ENCODE peak calls at places on chromosomes 7 and 10, in ten cellular contexts. Y is activated CD4-positive, alpha-beta memory T cell treated with anti-CD3 and anti-CD28 coated beads, Interleukin-2, amount 10 ng/mL, durations not matched to agents 7 days and 5 days; Z is C1 segment of cervical spinal cord; U is mesenchymal stem cell; I is left ventricle myocardium superior; K is SK-N-SH; O is caudate nucleus; E is psoas muscle; G is astrocyte of the spinal cord; D is osteocyte. H is an unnamed sample.

GRCh38 chr7:127578711-127579275 is 6.6 kb downstream of the GCC1 start:
- DNase-seq in Y (no peak), Z (no peak), U (no peak), I (no peak), K (no peak), O (no peak), E (no peak), G (no peak), D (no peak), H (no peak)

GRCh38 chr10:99457808-99458207 is 27.4 kb upstream of the GOT1 start:
- DNase-seq in Y (no peak), Z (no peak), U (peak; percentile 81), I (no peak), K (no peak), O (no peak), E (no peak), G (peak; percentile 8), D (no peak), H (no peak)

GRCh38 chr10:7956508-7956907 is 98.0 kb upstream of the GATA3 start:
- DNase-seq in Y (no peak), Z (no peak), U (peak; percentile 63), I (no peak), K (no peak), O (no peak), E (no peak), G (peak; percentile 61), D (no peak), H (no peak)

GRCh38 chr10:76001019-76001418 is 569.6 kb downstream of the LRMDA start:
- DNase-seq in Y (no peak), Z (no peak), U (peak; percentile 71), I (no peak), K (no peak), O (no peak), E (no peak), G (peak; percentile 33), D (no peak), H (no peak)

GRCh38 chr7:131188367-131189339 is 139.0 kb upstream of the MKLN1 start:
- DNase-seq in Y (peak; percentile 68), Z (no peak), U (peak; percentile 98), I (no peak), K (no peak), O (no peak), E (peak; percentile 56), G (peak; percentile 97), D (no peak), H (no peak)

GRCh38 chr10:112475565-112476233 is 28.7 kb downstream of the VTI1A start:
- DNase-seq in Y (no peak), Z (no peak), U (peak; percentile 12), I (no peak), K (no peak), O (no peak), E (no peak), G (peak; percentile 28), D (no peak), H (no peak)

GRCh38 chr10:123398180-123398591 is 244.0 kb downstream of the BUB3 start:
- DNase-seq in Y (no peak), Z (no peak), U (no peak), I (no peak), K (no peak), O (no peak), E (no peak), G (no peak), D (no peak), H (no peak)

GRCh38 chr7:46291064-46291463 is 370.0 kb upstream of the IGFBP3 start:
- DNase-seq in Y (no peak), Z (no peak), U (peak; percentile 39), I (no peak), K (peak; percentile 30), O (no peak), E (no peak), G (peak; percentile 45), D (no peak), H (no peak)

GRCh38 chr10:14889318-14889717 is 10.7 kb downstream of the SUV39H2 start:
- DNase-seq in Y (no peak), Z (no peak), U (peak; percentile 22), I (no peak), K (peak; percentile 20), O (no peak), E (no peak), G (no peak), D (no peak), H (no peak)

GRCh38 chr7:1743481-1744230 is 73.6 kb downstream of the ELFN1 start:
- DNase-seq in Y (no peak), Z (no peak), U (no peak), I (no peak), K (peak; percentile 66), O (no peak), E (no peak), G (no peak), D (no peak), H (no peak)

GRCh38 chr7:1762238-1762945 is 92.3 kb downstream of the ELFN1 start:
- DNase-seq in Y (no peak), Z (no peak), U (no peak), I (no peak), K (no peak), O (no peak), E (no peak), G (no peak), D (no peak), H (no peak)

GRCh38 chr10:76881477-76882220 is 756.0 kb downstream of the KCNMA1 start:
- DNase-seq in Y (no peak), Z (no peak), U (peak; percentile 44), I (no peak), K (no peak), O (no peak), E (no peak), G (peak; percentile 2), D (no peak), H (no peak)

GRCh38 chr7:30469303-30469702 is 9.3 kb downstream of the NOD1 start:
- DNase-seq in Y (peak; percentile 9), Z (no peak), U (peak; percentile 95), I (peak; percentile 77), K (no peak), O (no peak), E (peak; percentile 79), G (peak; percentile 99), D (peak; percentile 88), H (peak; percentile 68)

GRCh38 chr7:142168746-142169145 is 57.2 kb downstream of the MGAM2 start:
- DNase-seq in Y (no peak), Z (no peak), U (no peak), I (no peak), K (no peak), O (no peak), E (no peak), G (peak; percentile 16), D (no peak), H (no peak)

GRCh38 chr10:113357688-113358306 is 195.1 kb upstream of the HABP2 start:
- DNase-seq in Y (no peak), Z (no peak), U (no peak), I (no peak), K (no peak), O (no peak), E (no peak), G (no peak), D (no peak), H (no peak)

GRCh38 chr10:48450811-48451466 is 144.5 kb downstream of the MAPK8 start:
- DNase-seq in Y (no peak), Z (no peak), U (no peak), I (no peak), K (no peak), O (no peak), E (no peak), G (no peak), D (peak; percentile 78), H (peak; percentile 50)

GRCh38 chr7:96663457-96663856 is 46.2 kb downstream of the SEM1 start:
- DNase-seq in Y (no peak), Z (no peak), U (no peak), I (no peak), K (no peak), O (no peak), E (no peak), G (no peak), D (no peak), H (no peak)

GRCh38 chr10:13003004-13003403 is 1.5 kb upstream of the CCDC3 start:
- DNase-seq in Y (no peak), Z (no peak), U (no peak), I (no peak), K (no peak), O (no peak), E (no peak), G (no peak), D (no peak), H (no peak)

GRCh38 chr7:108328174-108328651 is 128.0 kb downstream of the NRCAM start:
- DNase-seq in Y (no peak), Z (no peak), U (no peak), I (no peak), K (no peak), O (no peak), E (no peak), G (no peak), D (no peak), H (no peak)

H was measured in D341Med.